ENCODE peak calls at places on chromosomes 16 and 17, in four cellular contexts. E is transverse colon, P is lower lobe of right lung, G is astrocyte. B is an unnamed sample.

GRCh38 chr17:34117811-34118210 is 137.3 kb upstream of the CCL2 start:
- DNase-seq in G (no peak), E (no peak), P (no peak), B (no peak)

GRCh38 chr16:49274936-49275730 is 6.5 kb downstream of the CBLN1 start:
- DNase-seq in P (no peak), E (no peak), G (no peak), B (no peak)

GRCh38 chr17:5705081-5705875 is 121.0 kb upstream of the NLRP1 start:
- DNase-seq in E (no peak), P (no peak), G (no peak), B (no peak)

GRCh38 chr16:83574388-83574787 is 233.4 kb upstream of the HSBP1 start:
- DNase-seq in P (no peak), G (peak; percentile 86), E (no peak), B (no peak)

GRCh38 chr17:37527249-37527851 is 37.7 kb downstream of the DUSP14 start:
- DNase-seq in G (peak; percentile 32), P (no peak), E (no peak), B (no peak)

GRCh38 chr16:29310852-29311314 is 95.6 kb downstream of the NPIPB11 start:
- DNase-seq in G (no peak), E (no peak), P (no peak), B (no peak)

GRCh38 chr16:54051821-54052220 is 234.8 kb downstream of the IRX3 start:
- DNase-seq in E (no peak), P (no peak), G (no peak), B (no peak)

GRCh38 chr17:50139950-50140885 is 10.3 kb upstream of the SAMD14 start:
- DNase-seq in E (peak; percentile 85), G (peak; percentile 46), P (peak; percentile 87), B (peak; percentile 74)

GRCh38 chr16:19295393-19295792 is 9.9 kb downstream of the CLEC19A start:
- DNase-seq in E (no peak), P (no peak), G (no peak), B (no peak)

GRCh38 chr16:84617068-84617630 is 729 bp downstream of the COTL1 start:
- DNase-seq in P (peak; percentile 64), G (no peak), E (peak; percentile 59), B (peak; percentile 50)

GRCh38 chr17:74686761-74687160 is 26.0 kb downstream of the CD300LF start:
- DNase-seq in E (no peak), G (no peak), P (no peak), B (no peak)

GRCh38 chr16:81094771-81095251 is 1.4 kb downstream of the GCSH start:
- DNase-seq in G (peak; percentile 11), E (no peak), P (no peak), B (no peak)

GRCh38 chr17:20063665-20064648 is 54.8 kb downstream of the SPECC1 start:
- DNase-seq in P (peak; percentile 52), G (peak; percentile 87), E (peak; percentile 54), B (no peak)

GRCh38 chr17:66354981-66355380 is 52.6 kb downstream of the PRKCA start:
- DNase-seq in E (no peak), G (peak; percentile 59), P (no peak), B (no peak)

GRCh38 chr17:81228420-81228819 is 5.7 kb upstream of the CEP131 start:
- DNase-seq in E (no peak), G (no peak), P (no peak), B (no peak)

GRCh38 chr17:31067699-31068184 is 27.0 kb upstream of the NF1 start:
- DNase-seq in E (no peak), G (peak; percentile 71), P (no peak), B (no peak)

GRCh38 chr16:84559311-84559932 is 55.0 kb upstream of the MEAK7 start:
- DNase-seq in G (no peak), P (no peak), E (peak; percentile 76), B (no peak)

GRCh38 chr17:64406321-64407200 is 15.9 kb upstream of the PECAM1 start:
- DNase-seq in E (no peak), G (no peak), P (no peak), B (no peak)

GRCh38 chr16:56783332-56783731 is 53.4 kb downstream of the NUP93 start:
- DNase-seq in E (no peak), G (no peak), P (no peak), B (no peak)

GRCh38 chr17:67168485-67168884 is 76.5 kb downstream of the HELZ start:
- DNase-seq in E (no peak), P (no peak), G (no peak), B (no peak)

GRCh38 chr17:15456972-15457722 is 10.3 kb downstream of the CDRT4 start:
- DNase-seq in E (peak; percentile 46), P (no peak), G (peak; percentile 83), B (no peak)

GRCh38 chr17:32111141-32111771 is 31.0 kb upstream of the RHOT1 start:
- DNase-seq in E (peak; percentile 33), P (no peak), G (peak; percentile 40), B (peak; percentile 13)

GRCh38 chr17:39894681-39895376 is 23.6 kb downstream of the GSDMB start:
- DNase-seq in G (no peak), P (no peak), E (no peak), B (no peak)

GRCh38 chr17:72715906-72716572 is 376.4 kb downstream of the SLC39A11 start:
- DNase-seq in P (no peak), G (peak; percentile 97), E (no peak), B (no peak)

GRCh38 chr16:76428858-76429257 is 151.7 kb downstream of the CNTNAP4 start:
- DNase-seq in E (peak; percentile 10), P (no peak), G (no peak), B (no peak)

GRCh38 chr17:74176546-74177001 is 26.9 kb upstream of the RPL38 start:
- DNase-seq in E (peak; percentile 68), G (peak; percentile 27), P (peak; percentile 58), B (peak; percentile 26)

GRCh38 chr16:76182092-76182635 is 95.0 kb upstream of the CNTNAP4 start:
- DNase-seq in P (no peak), E (no peak), G (no peak), B (no peak)

GRCh38 chr17:39845052-39845976 is 18.8 kb downstream of the IKZF3 start:
- DNase-seq in G (no peak), E (no peak), P (no peak), B (no peak)

GRCh38 chr17:39740357-39741111 is 2.8 kb downstream of the GRB7 start:
- DNase-seq in P (no peak), G (no peak), E (peak; percentile 60), B (no peak)

GRCh38 chr17:21215935-21216334 is 2.0 kb upstream of the TMEM11 start:
- DNase-seq in P (no peak), E (no peak), G (peak; percentile 53), B (no peak)

GRCh38 chr16:15928261-15929104 is 20.9 kb upstream of the ABCC1 start:
- DNase-seq in E (peak; percentile 30), P (no peak), G (no peak), B (no peak)

GRCh38 chr17:44444735-44445105 is 55.3 kb upstream of the ITGA2B start:
- DNase-seq in E (no peak), P (no peak), G (peak; percentile 89), B (no peak)

GRCh38 chr16:24858219-24859041 is 12.7 kb downstream of the SLC5A11 start:
- DNase-seq in G (peak; percentile 26), P (peak; percentile 52), E (peak; percentile 63), B (peak; percentile 28)

GRCh38 chr16:16828913-16829398 is 450.0 kb downstream of the NPIPA7 start:
- DNase-seq in G (no peak), P (no peak), E (no peak), B (no peak)

GRCh38 chr16:53726625-53727024 is 22.7 kb downstream of the FTO start:
- DNase-seq in P (no peak), G (no peak), E (no peak), B (no peak)

GRCh38 chr17:41307647-41308046 is 1.5 kb downstream of the KRTAP16-1 start:
- DNase-seq in E (no peak), P (peak; percentile 70), G (peak; percentile 68), B (no peak)

GRCh38 chr17:77318021-77318420 is 177.3 kb downstream of the SEC14L1 start:
- DNase-seq in E (peak; percentile 8), P (no peak), G (no peak), B (no peak)

GRCh38 chr17:8292639-8293395 is 2.4 kb downstream of the SLC25A35 start:
- DNase-seq in G (no peak), P (no peak), E (no peak), B (no peak)

GRCh38 chr17:7203391-7203790 is 16.2 kb downstream of the DLG4 start:
- DNase-seq in P (no peak), E (no peak), G (no peak), B (no peak)
- H3K27ac ChIP-seq in P (no peak overlapping the region), E (no peak overlapping the region), G (no peak overlapping the region), B (peak overlapping the region; percentile 86)

GRCh38 chr16:87933140-87933495 is 3.2 kb downstream of the CA5A start:
- DNase-seq in E (no peak), P (no peak), G (no peak), B (no peak)

GRCh38 chr16:87931504-87931903 is 4.8 kb downstream of the CA5A start:
- DNase-seq in P (no peak), E (no peak), G (peak; percentile 92), B (no peak)

GRCh38 chr16:87927195-87927562 is 9.2 kb downstream of the CA5A start:
- DNase-seq in G (no peak), P (no peak), E (no peak), B (no peak)

GRCh38 chr16:87929986-87930385 is 6.3 kb downstream of the CA5A start:
- DNase-seq in E (no peak), P (no peak), G (no peak), B (no peak)

DNA sequence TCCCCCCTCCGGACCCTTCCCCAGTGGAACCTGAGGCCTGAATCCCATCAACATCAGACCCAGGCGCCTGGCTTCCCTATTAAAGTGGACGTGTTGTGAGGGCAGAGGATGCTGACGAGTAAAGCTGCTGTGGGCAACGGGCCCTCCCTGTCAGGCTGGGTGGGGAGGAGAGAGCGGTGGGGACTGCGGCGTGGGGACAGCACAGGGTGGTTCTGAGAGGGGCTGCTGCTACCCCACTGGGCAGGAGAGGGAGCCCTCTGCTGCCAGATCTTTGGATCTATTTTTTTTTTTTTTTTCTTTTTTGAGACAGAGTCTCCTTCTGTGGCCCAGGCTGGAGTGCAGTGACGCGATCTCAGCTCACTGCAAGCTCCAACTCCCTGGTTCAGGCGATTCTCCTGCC is 5.9 kb downstream of the CA5A start:
- DNase-seq in E (no peak), P (no peak), G (no peak), B (no peak)
- TF ChIP-seq CTCF in E (no peak), P (no peak), G (no peak), B (no peak)

GRCh38 chr17:79835953-79836951 is 3.0 kb downstream of the CBX4 start:
- DNase-seq in G (no peak), P (peak; percentile 84), E (peak; percentile 87), B (no peak)
- H3K27ac ChIP-seq in G (no peak overlapping the region), P (peak overlapping the region; percentile 93), E (peak overlapping the region; percentile 98), B (no peak overlapping the region)

GRCh38 chr17:13947499-13947898 is 121.8 kb upstream of the COX10 start:
- DNase-seq in P (no peak), E (no peak), G (peak; percentile 36), B (no peak)
- TF ChIP-seq CTCF in P (no peak), E (no peak), G (no peak), B (no peak)

GRCh38 chr17:80097307-80097630 is 4.1 kb upstream of the GAA start:
- DNase-seq in P (no peak), G (peak; percentile 9), E (no peak), B (no peak)

GRCh38 chr17:80095844-80096475 is 5.4 kb upstream of the GAA start:
- DNase-seq in E (no peak), P (no peak), G (no peak), B (no peak)

GRCh38 chr17:80099291-80100034 is 1.9 kb upstream of the GAA start:
- DNase-seq in G (no peak), P (no peak), E (no peak), B (no peak)

GRCh38 chr17:80095038-80095843 is 6.1 kb upstream of the GAA start:
- DNase-seq in G (no peak), P (peak; percentile 51), E (no peak), B (no peak)

GRCh38 chr17:80096531-80097306 is 4.7 kb upstream of the GAA start:
- DNase-seq in E (no peak), P (no peak), G (no peak), B (no peak)
- H3K27ac ChIP-seq in E (no peak overlapping the region), P (no peak overlapping the region), G (no peak overlapping the region), B (no peak overlapping the region)